ENCODE peak calls at places on chromosomes 1 and 21, in six cellular contexts. W is HepG2, C is K562, M is GM12878, D is GM23338, H is H1. E is an unnamed sample.

GRCh38 chr1:204828352-204828850 is 42.3 kb upstream of the NFASC start:
- DNase-seq in D (peak), W (peak), M (no peak), C (peak), H (peak), E (peak)

GRCh38 chr1:225368036-225368552 is 59.7 kb downstream of the LBR start:
- DNase-seq in D (no peak), C (no peak), H (no peak), M (no peak), W (no peak), E (no peak)

GRCh38 chr1:204041803-204042505 is 31.0 kb upstream of the SOX13 start:
- DNase-seq in H (no peak), M (no peak), D (no peak), W (no peak), C (no peak), E (no peak)

GRCh38 chr1:103459385-103459784 is 66.1 kb upstream of the RNPC3 start:
- DNase-seq in W (no peak), C (no peak), H (no peak), M (no peak), D (no peak), E (no peak)

GRCh38 chr1:21673277-21673780 is 4.2 kb upstream of the RAP1GAP start:
- DNase-seq in W (no peak), M (no peak), C (no peak), D (no peak), H (no peak), E (no peak)

GRCh38 chr1:150537732-150538684 is 11.2 kb upstream of the ADAMTSL4 start:
- DNase-seq in D (peak), M (no peak), H (no peak), C (no peak), W (no peak), E (peak)

GRCh38 chr1:205729945-205730610 is 19.9 kb downstream of the NUCKS1 start:
- DNase-seq in W (no peak), H (no peak), D (no peak), C (no peak), M (no peak), E (no peak)

GRCh38 chr1:36369061-36369470 is 16.7 kb downstream of the STK40 start:
- DNase-seq in H (peak), M (no peak), W (peak), C (peak), D (peak), E (peak)

GRCh38 chr1:66395202-66396061 is 138.5 kb upstream of the SGIP1 start:
- DNase-seq in C (no peak), H (no peak), M (no peak), D (no peak), W (no peak), E (no peak)

GRCh38 chr21:14058566-14058965 is 152.2 kb downstream of the LIPI start:
- DNase-seq in W (no peak), C (no peak), M (no peak), D (no peak), H (no peak), E (no peak)

GRCh38 chr1:233679030-233679429 is 65.1 kb downstream of the KCNK1 start:
- DNase-seq in M (no peak), C (no peak), H (no peak), D (no peak), W (no peak), E (no peak)

GRCh38 chr1:4084446-4084845 is 184.4 kb upstream of the C1orf174 start:
- DNase-seq in W (no peak), D (no peak), H (no peak), C (no peak), M (no peak), E (no peak)

GRCh38 chr1:25543425-25544242 is at the start of gene LDLRAP1:
- DNase-seq in H (peak), M (no peak), C (peak), W (peak), D (peak), E (peak)

GRCh38 chr1:44292641-44293040 is 62.4 kb downstream of the ERI3 start:
- DNase-seq in D (no peak), C (no peak), H (no peak), W (no peak), M (no peak), E (no peak)

GRCh38 chr1:111481387-111482221 is 7.8 kb downstream of the C1orf162 start:
- DNase-seq in D (peak), W (peak), H (peak), M (peak), C (peak), E (peak)

GRCh38 chr1:8303141-8303540 is 14.8 kb upstream of the SLC45A1 start:
- DNase-seq in W (no peak), C (no peak), D (no peak), H (no peak), M (no peak), E (no peak)

GRCh38 chr21:25573409-25574206 is 33.7 kb downstream of the MRPL39 start:
- DNase-seq in C (peak), M (peak), W (peak), D (no peak), H (no peak), E (no peak)

GRCh38 chr1:153567621-153568366 is 2.1 kb upstream of the S100A2 start:
- DNase-seq in M (no peak), C (no peak), D (peak), W (peak), H (no peak), E (no peak)

GRCh38 chr1:70819785-70820184 is 227.8 kb downstream of the PTGER3 start:
- DNase-seq in D (no peak), C (no peak), H (no peak), W (no peak), M (no peak), E (no peak)

GRCh38 chr1:220727523-220727922 is 20.6 kb upstream of the MTARC2 start:
- DNase-seq in C (no peak), W (no peak), D (no peak), H (no peak), M (no peak), E (no peak)

GRCh38 chr1:241499910-241500309 is 19.6 kb downstream of the FH start:
- DNase-seq in H (no peak), C (peak), W (peak), M (no peak), D (peak), E (no peak)

GRCh38 chr21:19489930-19490329 is 1086.3 kb upstream of the TMPRSS15 start:
- DNase-seq in W (no peak), C (no peak), M (no peak), D (no peak), H (no peak), E (no peak)

GRCh38 chr21:41321908-41322495 is 5.4 kb downstream of the FAM3B start:
- DNase-seq in C (no peak), W (no peak), D (no peak), M (no peak), H (no peak), E (no peak)

GRCh38 chr1:166221316-166221715 is 54.5 kb upstream of the FAM78B start:
- DNase-seq in W (no peak), C (no peak), M (no peak), D (no peak), H (no peak), E (no peak)

GRCh38 chr1:59779949-59780348 is 34.8 kb upstream of the HOOK1 start:
- DNase-seq in D (peak), M (no peak), H (no peak), C (no peak), W (peak), E (peak)

GRCh38 chr1:187245201-187245600 is 416.5 kb downstream of the PLA2G4A start:
- DNase-seq in M (no peak), C (no peak), H (no peak), W (no peak), D (no peak), E (no peak)

GRCh38 chr1:212699104-212699838 is 369 bp downstream of the BATF3 start:
- DNase-seq in D (peak), C (peak), H (peak), M (no peak), W (peak), E (peak)

GRCh38 chr1:198153804-198154203 is 3.0 kb upstream of the NEK7 start:
- DNase-seq in D (no peak), M (no peak), W (no peak), H (no peak), C (no peak), E (no peak)

GRCh38 chr1:206803221-206803730 is 31.0 kb upstream of the IL10 start:
- DNase-seq in H (no peak), W (no peak), M (peak), C (no peak), D (no peak), E (no peak)

GRCh38 chr1:53543130-53543770 is 84.1 kb downstream of the DMRTB1 start:
- DNase-seq in D (no peak), W (no peak), C (no peak), H (no peak), M (no peak), E (no peak)

GRCh38 chr1:243851129-243851756 is 1.2 kb upstream of the AKT3 start:
- DNase-seq in W (no peak), M (no peak), C (no peak), D (no peak), H (no peak), E (no peak)

GRCh38 chr1:86499987-86500593 is 31.4 kb downstream of the CLCA1 start:
- DNase-seq in D (peak), H (no peak), C (peak), M (no peak), W (peak), E (no peak)

GRCh38 chr1:12491691-12492090 is 126.3 kb downstream of the DHRS3 start:
- DNase-seq in C (no peak), W (no peak), D (no peak), M (no peak), H (no peak), E (no peak)

GRCh38 chr1:12490547-12491142 is 127.4 kb downstream of the DHRS3 start:
- DNase-seq in M (no peak), C (no peak), W (no peak), D (peak), H (no peak), E (no peak)

GRCh38 chr1:12486401-12487005 is 131.5 kb downstream of the DHRS3 start:
- DNase-seq in C (no peak), D (peak), H (no peak), M (no peak), W (no peak), E (no peak)

GRCh38 chr1:12487520-12487919 is 130.5 kb downstream of the DHRS3 start:
- DNase-seq in W (no peak), D (no peak), H (no peak), M (no peak), C (no peak), E (no peak)

DNA sequence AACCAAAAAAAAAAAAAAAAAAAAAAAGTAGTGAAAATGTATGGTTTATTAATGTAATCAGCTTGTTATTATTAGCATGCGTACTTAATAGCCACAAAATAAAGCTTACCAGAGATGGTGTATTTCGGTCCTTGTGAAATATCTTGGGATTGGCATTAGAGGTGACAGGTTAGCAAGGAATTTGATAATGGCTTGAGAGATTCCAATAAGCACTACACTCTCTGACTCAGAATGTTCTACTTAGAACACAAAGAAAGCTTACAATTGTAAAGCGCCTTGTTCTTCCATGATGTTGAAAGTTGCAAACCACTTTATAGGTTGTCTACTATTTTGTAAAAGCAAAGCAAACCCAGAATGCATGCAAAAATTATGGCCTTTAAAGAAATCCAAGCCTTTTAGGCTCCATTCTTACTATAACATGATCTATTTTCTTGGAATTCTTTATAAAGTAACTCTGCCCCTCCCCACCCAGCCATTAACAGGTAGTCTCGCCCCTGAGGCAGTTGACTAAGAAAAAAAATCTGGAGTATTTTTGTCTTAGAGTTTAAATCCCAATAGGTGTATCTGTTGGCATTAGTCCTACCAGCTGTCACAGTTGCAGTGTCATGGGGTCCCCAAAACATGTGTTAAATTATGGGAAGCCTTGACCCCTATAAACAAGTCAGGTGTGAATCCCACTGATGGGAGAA is 129.2 kb downstream of the DHRS3 start:
- DNase-seq in M (no peak), H (no peak), D (no peak), W (no peak), C (no peak), E (no peak)
- TF ChIP-seq CREB1 in M (no peak), H (no peak), D (no peak), W (no peak), C (no peak), E (no peak)

DNA sequence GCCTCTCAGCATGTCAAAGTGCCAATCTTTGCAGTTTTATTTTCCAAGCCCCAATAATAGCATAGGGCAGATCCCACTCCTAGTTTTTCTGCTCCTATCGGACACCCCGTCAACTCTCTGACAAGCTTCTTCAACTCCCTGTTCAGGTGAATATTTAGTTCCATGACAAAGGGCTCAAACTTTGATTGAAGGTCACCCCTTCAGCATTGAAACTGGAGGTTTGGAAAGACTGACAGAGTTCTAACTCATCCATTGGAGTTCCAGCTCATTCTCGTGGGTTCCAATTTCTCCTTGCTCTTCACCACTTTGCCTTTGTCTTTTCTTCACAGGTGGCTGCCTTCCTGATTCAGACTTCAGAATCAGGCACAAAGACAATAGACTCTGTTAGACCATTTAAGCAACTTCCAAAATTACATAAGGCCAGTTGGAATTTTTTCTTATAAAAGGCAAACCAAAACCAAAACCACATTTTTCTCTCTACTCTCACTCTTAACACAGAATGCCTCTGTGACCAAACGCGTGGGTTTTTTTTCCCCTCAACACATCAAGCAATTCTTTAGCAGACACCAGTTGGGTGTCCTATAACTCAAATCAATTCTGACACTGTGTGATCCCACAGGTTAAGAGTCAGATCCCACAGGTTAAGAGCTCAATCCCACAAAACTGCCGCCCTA is 169.3 kb upstream of the USP25 start:
- DNase-seq in W (no peak), C (no peak), M (no peak), H (no peak), D (no peak), E (no peak)
- TF ChIP-seq CREB1 in W (no peak), C (no peak), M (no peak), H (no peak), D (no peak), E (no peak)

DNA sequence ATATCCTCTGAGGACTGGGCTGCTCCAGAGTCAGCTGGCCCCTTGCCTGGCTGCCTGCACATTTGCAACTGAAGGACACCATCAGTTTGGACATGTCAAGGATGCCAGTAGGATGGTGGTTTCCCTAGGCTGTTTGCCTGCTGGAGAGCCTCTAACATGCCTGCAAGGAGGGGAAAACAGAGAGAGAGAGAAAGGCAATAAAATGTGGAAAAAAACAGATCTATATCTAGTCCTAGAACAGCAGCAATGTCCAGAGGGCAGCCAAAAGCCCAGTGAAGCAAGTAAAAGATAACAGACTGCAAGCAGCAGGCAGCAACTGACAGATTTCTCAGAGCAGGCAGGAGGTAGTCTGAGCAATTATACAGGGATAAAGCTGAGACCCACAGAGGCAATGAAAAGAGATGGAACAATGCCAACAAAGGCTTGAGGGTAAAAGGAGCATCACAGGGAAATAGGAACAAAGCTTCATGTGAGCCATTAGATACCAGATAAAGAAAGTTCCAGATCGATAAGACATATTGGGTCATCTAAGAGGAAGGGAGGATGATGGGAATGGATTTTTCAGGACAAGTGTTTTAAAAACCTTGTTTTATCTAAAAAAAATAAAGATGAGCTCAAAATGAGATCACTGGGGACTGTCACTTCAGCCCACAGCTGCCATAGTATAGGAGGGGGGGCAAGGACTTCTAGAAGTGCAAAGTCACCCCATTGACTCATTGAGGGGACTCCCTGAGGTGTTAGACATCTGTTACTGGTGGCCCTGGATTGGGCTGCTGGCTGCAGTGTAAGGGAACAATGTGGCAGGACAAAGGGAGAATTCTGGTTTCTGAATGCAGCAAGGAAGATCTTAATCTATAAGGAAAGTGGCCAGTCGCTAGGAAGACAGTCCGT is 38.6 kb upstream of the GADD45A start:
- DNase-seq in W (no peak), M (no peak), C (peak), D (no peak), H (no peak), E (no peak)
- TF ChIP-seq CREB1 in W (no peak), M (no peak), C (no peak), D (no peak), H (no peak), E (no peak)

GRCh38 chr1:10510520-10511493 is 36.1 kb downstream of the PEX14 start:
- DNase-seq in M (peak), W (no peak), H (no peak), C (peak), D (no peak), E (no peak)
- TF ChIP-seq CREB1 in M (peak), W (no peak), H (no peak), C (no peak), D (no peak), E (no peak)

DNA sequence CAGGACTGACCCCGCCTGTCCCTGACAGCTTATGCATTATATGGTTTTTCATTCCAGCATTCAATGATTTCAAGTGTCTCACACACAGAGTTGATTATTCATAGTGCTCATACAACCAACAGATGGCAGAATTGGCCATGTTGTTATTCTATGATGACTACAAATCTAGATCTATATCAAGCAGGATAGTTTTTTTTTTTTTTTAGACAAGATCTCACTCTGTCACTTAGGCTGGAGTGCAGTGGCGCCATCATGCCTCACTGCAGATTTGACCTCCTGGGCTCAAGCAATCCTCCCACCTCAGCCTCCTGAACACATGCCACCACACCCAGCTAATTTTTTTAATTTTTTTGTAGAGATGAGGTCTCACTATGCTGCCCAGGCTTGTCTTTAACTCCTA is 40.1 kb upstream of the LRRC8D start:
- DNase-seq in C (no peak), M (no peak), H (no peak), W (peak), D (peak), E (no peak)
- TF ChIP-seq CREB1 in C (no peak), M (no peak), H (no peak), W (no peak), D (no peak), E (no peak)